ENCODE peak calls at places on chromosomes 7 and 10, in nine cellular contexts. A is RWPE1, L is psoas muscle, Y is natural killer cell, V is WTC11, J is stomach, H is fibroblast of lung, B is MCF 10A, Q is cardiac fibroblast. Z is an unnamed sample.

GRCh38 chr10:113788604-113789083 is 37.2 kb downstream of the PLEKHS1 start:
- DNase-seq in A (peak; percentile 78), L (peak; percentile 25), Y (no peak), V (no peak), J (no peak), H (peak; percentile 96), B (peak; percentile 98), Q (peak; percentile 98), Z (no peak)

GRCh38 chr10:44463511-44464121 is 78.7 kb upstream of the CXCL12 start:
- DNase-seq in A (no peak), L (no peak), Y (no peak), V (no peak), J (no peak), H (peak; percentile 92), B (peak; percentile 41), Q (peak; percentile 68), Z (no peak)

GRCh38 chr7:76403780-76404494 is 5.6 kb downstream of the SSC4D start:
- DNase-seq in A (no peak), L (no peak), Y (no peak), V (no peak), J (no peak), H (no peak), B (no peak), Q (no peak), Z (no peak)

GRCh38 chr10:1147810-1148209 is 91.6 kb downstream of the WDR37 start:
- DNase-seq in A (no peak), L (no peak), Y (no peak), V (no peak), J (no peak), H (no peak), B (no peak), Q (no peak), Z (no peak)

GRCh38 chr7:148397555-148397954 is 193.0 kb upstream of the C7orf33 start:
- DNase-seq in A (no peak), L (no peak), Y (no peak), V (no peak), J (no peak), H (no peak), B (no peak), Q (no peak), Z (no peak)

GRCh38 chr7:28729276-28729675 is 228.9 kb downstream of the TRIL start:
- DNase-seq in A (no peak), L (no peak), Y (no peak), V (no peak), J (no peak), H (peak; percentile 44), B (no peak), Q (no peak), Z (no peak)

GRCh38 chr7:143002856-143003255 is 24.1 kb downstream of the OR9A2 start:
- DNase-seq in A (no peak), L (no peak), Y (no peak), V (no peak), J (peak; percentile 81), H (no peak), B (no peak), Q (no peak), Z (no peak)

GRCh38 chr10:73799899-73800559 is 11.4 kb downstream of the NDST2 start:
- DNase-seq in A (no peak), L (no peak), Y (no peak), V (no peak), J (no peak), H (no peak), B (no peak), Q (no peak), Z (no peak)

GRCh38 chr10:48788551-48788950 is 103.9 kb downstream of the WDFY4 start:
- DNase-seq in A (no peak), L (no peak), Y (no peak), V (no peak), J (no peak), H (no peak), B (no peak), Q (no peak), Z (no peak)

GRCh38 chr10:11016959-11017574 is 605 bp upstream of the CELF2 start:
- DNase-seq in A (no peak), L (no peak), Y (peak; percentile 16), V (no peak), J (no peak), H (no peak), B (no peak), Q (no peak), Z (no peak)

GRCh38 chr7:19772858-19773337 is 519 bp downstream of the TMEM196 start:
- DNase-seq in A (peak; percentile 25), L (no peak), Y (no peak), V (peak; percentile 77), J (no peak), H (peak; percentile 60), B (no peak), Q (peak; percentile 24), Z (peak; percentile 45)

GRCh38 chr7:11458736-11459483 is 373.1 kb downstream of the THSD7A start:
- DNase-seq in A (peak; percentile 18), L (no peak), Y (no peak), V (no peak), J (no peak), H (peak; percentile 90), B (peak; percentile 87), Q (peak; percentile 92), Z (no peak)

GRCh38 chr7:107978815-107979408 is 24.0 kb downstream of the LAMB1 start:
- DNase-seq in A (no peak), L (no peak), Y (no peak), V (no peak), J (no peak), H (no peak), B (no peak), Q (no peak), Z (no peak)

GRCh38 chr10:58385784-58386112 is 538 bp downstream of the TFAM start:
- DNase-seq in A (peak; percentile 49), L (peak; percentile 17), Y (no peak), V (peak; percentile 40), J (peak; percentile 35), H (peak; percentile 29), B (peak; percentile 58), Q (peak; percentile 25), Z (no peak)

GRCh38 chr10:110985497-110986270 is 66.3 kb downstream of the SHOC2 start:
- DNase-seq in A (no peak), L (no peak), Y (no peak), V (no peak), J (no peak), H (no peak), B (no peak), Q (peak; percentile 26), Z (no peak)

GRCh38 chr7:17966706-17967105 is 26.4 kb upstream of the SNX13 start:
- DNase-seq in A (no peak), L (no peak), Y (no peak), V (no peak), J (no peak), H (no peak), B (no peak), Q (no peak), Z (no peak)

GRCh38 chr7:128946936-128947830 is 9.5 kb downstream of the IRF5 start:
- DNase-seq in A (no peak), L (no peak), Y (no peak), V (peak; percentile 65), J (no peak), H (no peak), B (no peak), Q (no peak), Z (no peak)

GRCh38 chr10:79268100-79268670 is 79.1 kb upstream of the PPIF start:
- DNase-seq in A (no peak), L (no peak), Y (no peak), V (no peak), J (no peak), H (peak; percentile 70), B (peak; percentile 43), Q (peak; percentile 78), Z (no peak)

GRCh38 chr10:77320852-77321496 is 316.6 kb downstream of the KCNMA1 start:
- DNase-seq in A (no peak), L (no peak), Y (no peak), V (no peak), J (no peak), H (peak; percentile 95), B (no peak), Q (peak; percentile 70), Z (no peak)

GRCh38 chr10:121167534-121168243 is 316.5 kb downstream of the WDR11 start:
- DNase-seq in A (no peak), L (no peak), Y (no peak), V (no peak), J (no peak), H (peak; percentile 20), B (no peak), Q (no peak), Z (no peak)

GRCh38 chr7:79361214-79361613 is 92.3 kb downstream of the MAGI2 start:
- DNase-seq in A (no peak), L (no peak), Y (no peak), V (peak; percentile 16), J (no peak), H (no peak), B (peak; percentile 39), Q (no peak), Z (no peak)
- TF ChIP-seq CTCF in A (no peak), L (no peak), Y (no peak), V (peak; percentile 37), J (no peak), H (no peak), B (no peak), Q (no peak), Z (no peak)

DNA sequence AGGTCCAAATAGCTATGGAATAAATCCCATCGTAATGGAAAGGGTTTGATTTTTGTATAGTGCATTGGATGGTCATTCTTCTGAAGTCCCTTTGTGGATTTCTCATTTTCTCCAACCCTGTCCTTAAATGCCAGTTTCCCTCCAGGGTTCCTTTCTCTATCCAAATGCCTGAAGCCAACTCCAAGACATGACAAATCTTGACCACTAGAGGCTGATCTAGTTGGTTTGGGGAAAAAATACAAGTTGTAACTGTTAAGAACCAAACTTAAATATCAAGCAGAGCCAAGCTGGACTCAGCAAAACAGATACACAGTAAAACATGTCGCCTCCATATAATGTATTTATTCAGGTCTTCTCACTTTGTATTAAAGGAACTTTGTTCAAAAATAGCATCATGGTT is 28.7 kb downstream of the FRMD4A start:
- DNase-seq in A (peak; percentile 24), L (no peak), Y (no peak), V (no peak), J (no peak), H (peak; percentile 31), B (peak; percentile 18), Q (peak; percentile 48), Z (no peak)
- TF ChIP-seq CTCF in A (no peak), L (no peak), Y (no peak), V (no peak), J (no peak), H (peak; percentile 62), B (no peak), Q (peak; percentile 61), Z (peak; percentile 42)

GRCh38 chr7:30433082-30433481 is 45.5 kb downstream of the NOD1 start:
- DNase-seq in A (no peak), L (no peak), Y (no peak), V (peak; percentile 24), J (peak; percentile 71), H (peak; percentile 79), B (no peak), Q (peak; percentile 66), Z (no peak)
- TF ChIP-seq CTCF in A (no peak), L (no peak), Y (no peak), V (no peak), J (no peak), H (no peak), B (no peak), Q (no peak), Z (no peak)

GRCh38 chr7:124263232-124263827 is 230.5 kb upstream of the TMEM229A start:
- DNase-seq in A (no peak), L (no peak), Y (no peak), V (peak; percentile 69), J (no peak), H (no peak), B (peak; percentile 61), Q (peak; percentile 15), Z (no peak)
- TF ChIP-seq CTCF in A (no peak), L (no peak), Y (no peak), V (no peak), J (no peak), H (no peak), B (no peak), Q (no peak), Z (no peak)